ENCODE peak calls at places on chromosomes 13 and 19, in four cellular contexts. One of them, this sample, is unnamed.
A peak's percentile ranks its signal among the peaks of the same experiment; 100 is the strongest.

GRCh38 chr13:101917833-101918755 is 465.6 kb downstream of the ITGBL1 start:
- DNase-seq in GM12891: no peak
- DNase-seq in GM12878: no peak
- DNase-seq in K562: no peak
- DNase-seq in this sample: no peak

GRCh38 chr19:29978139-29978538 is 36.1 kb downstream of the URI1 start:
- DNase-seq in GM12878: no peak
- DNase-seq in GM12891: no peak
- DNase-seq in K562: no peak
- DNase-seq in this sample: no peak

GRCh38 chr19:47172666-47173455 is 42.2 kb downstream of the SAE1 start:
- DNase-seq in K562: no peak
- DNase-seq in GM12878: no peak
- DNase-seq in GM12891: no peak
- DNase-seq in this sample: no peak

GRCh38 chr13:100652510-100652909 is 22.1 kb downstream of the TMTC4 start:
- DNase-seq in GM12891: no peak
- DNase-seq in GM12878: no peak
- DNase-seq in K562: no peak
- DNase-seq in this sample: no peak

GRCh38 chr19:41552558-41552957 is 23.4 kb upstream of the CEACAM21 start:
- DNase-seq in GM12891: no peak
- DNase-seq in GM12878: peak; percentile 79
- DNase-seq in K562: no peak
- DNase-seq in this sample: no peak

GRCh38 chr19:3322199-3322978 is 44.0 kb upstream of the NFIC start:
- DNase-seq in K562: no peak
- DNase-seq in GM12878: no peak
- DNase-seq in GM12891: no peak
- DNase-seq in this sample: no peak

GRCh38 chr19:43715776-43716175 is at the start of gene IRGC:
- DNase-seq in GM12878: no peak
- DNase-seq in GM12891: no peak
- DNase-seq in K562: no peak
- DNase-seq in this sample: no peak

GRCh38 chr19:13974073-13974472 is 21.8 kb downstream of the DCAF15 start:
- DNase-seq in GM12878: no peak
- DNase-seq in GM12891: no peak
- DNase-seq in K562: peak; percentile 75
- DNase-seq in this sample: no peak

GRCh38 chr13:91747164-91747563 is 348.7 kb downstream of the GPC5 start:
- DNase-seq in K562: no peak
- DNase-seq in GM12891: no peak
- DNase-seq in GM12878: no peak
- DNase-seq in this sample: no peak

GRCh38 chr19:2811735-2812413 is 7.8 kb upstream of the ZNF554 start:
- DNase-seq in K562: no peak
- DNase-seq in GM12891: peak; percentile 20
- DNase-seq in GM12878: no peak
- DNase-seq in this sample: no peak

GRCh38 chr13:87779451-87779850 is 108.3 kb downstream of the SLITRK5 start:
- DNase-seq in GM12891: no peak
- DNase-seq in K562: no peak
- DNase-seq in GM12878: no peak
- DNase-seq in this sample: no peak

GRCh38 chr13:45695198-45695730 is 6.9 kb upstream of the CBY2 start:
- DNase-seq in K562: no peak
- DNase-seq in GM12878: peak; percentile 68
- DNase-seq in GM12891: no peak
- DNase-seq in this sample: peak; percentile 76

GRCh38 chr13:27283906-27284523 is 13.4 kb downstream of the RASL11A start:
- DNase-seq in GM12891: no peak
- DNase-seq in GM12878: no peak
- DNase-seq in K562: no peak
- DNase-seq in this sample: no peak

GRCh38 chr13:46184277-46184699 is 2.3 kb upstream of the LCP1 start:
- DNase-seq in K562: peak; percentile 49
- DNase-seq in GM12878: no peak
- DNase-seq in GM12891: no peak
- DNase-seq in this sample: peak; percentile 28

GRCh38 chr19:10812196-10812595 is 23.8 kb downstream of the TMED1 start:
- DNase-seq in GM12891: no peak
- DNase-seq in K562: peak; percentile 34
- DNase-seq in GM12878: no peak
- DNase-seq in this sample: no peak

GRCh38 chr19:20423381-20424207 is 142.0 kb downstream of the ZNF737 start:
- DNase-seq in K562: no peak
- DNase-seq in GM12891: no peak
- DNase-seq in GM12878: no peak
- DNase-seq in this sample: peak; percentile 18

GRCh38 chr13:73702419-73703071 is 431.7 kb downstream of the KLF12 start:
- DNase-seq in GM12878: peak; percentile 21
- DNase-seq in GM12891: no peak
- DNase-seq in K562: no peak
- DNase-seq in this sample: no peak

GRCh38 chr19:27745978-27746542 is 1466.9 kb downstream of the UQCRFS1 start:
- DNase-seq in K562: no peak
- DNase-seq in GM12891: no peak
- DNase-seq in GM12878: no peak
- DNase-seq in this sample: no peak

GRCh38 chr19:46303702-46304397 is 7.0 kb downstream of the HIF3A start:
- DNase-seq in GM12891: no peak
- DNase-seq in GM12878: no peak
- DNase-seq in K562: peak; percentile 90
- DNase-seq in this sample: no peak

GRCh38 chr19:17872251-17873001 is 681 bp downstream of the SLC5A5 start:
- DNase-seq in K562: no peak
- DNase-seq in GM12891: no peak
- DNase-seq in GM12878: no peak
- DNase-seq in this sample: no peak

GRCh38 chr13:103516009-103516795 is 450.0 kb upstream of the SLC10A2 start:
- DNase-seq in GM12878: no peak
- DNase-seq in GM12891: no peak
- DNase-seq in K562: no peak
- DNase-seq in this sample: no peak

GRCh38 chr13:110226051-110226562 is 80.8 kb downstream of the COL4A1 start:
- DNase-seq in GM12878: no peak
- DNase-seq in GM12891: no peak
- DNase-seq in K562: no peak
- DNase-seq in this sample: no peak

GRCh38 chr19:48715681-48716171 is 3.8 kb downstream of the MAMSTR start:
- DNase-seq in GM12891: no peak
- DNase-seq in GM12878: no peak
- DNase-seq in K562: no peak
- DNase-seq in this sample: no peak

GRCh38 chr13:72567566-72567965 is 159.9 kb downstream of the MZT1 start:
- DNase-seq in K562: no peak
- DNase-seq in GM12891: no peak
- DNase-seq in GM12878: no peak
- DNase-seq in this sample: no peak

GRCh38 chr13:101204270-101205011 is 211.9 kb downstream of the NALCN start:
- DNase-seq in GM12891: no peak
- DNase-seq in GM12878: no peak
- DNase-seq in K562: no peak
- DNase-seq in this sample: no peak

GRCh38 chr19:38360351-38360750 is 14.0 kb upstream of the PSMD8 start:
- DNase-seq in GM12891: no peak
- DNase-seq in K562: no peak
- DNase-seq in GM12878: no peak
- DNase-seq in this sample: no peak

GRCh38 chr13:99689955-99690354 is 188.7 kb downstream of the TM9SF2 start:
- DNase-seq in GM12878: no peak
- DNase-seq in K562: no peak
- DNase-seq in GM12891: no peak
- DNase-seq in this sample: no peak

GRCh38 chr13:85626603-85627002 is 172.6 kb downstream of the SLITRK6 start:
- DNase-seq in K562: no peak
- DNase-seq in GM12891: no peak
- DNase-seq in GM12878: no peak
- DNase-seq in this sample: no peak

GRCh38 chr19:10987621-10988297 is 26.9 kb downstream of the SMARCA4 start:
- DNase-seq in GM12891: no peak
- DNase-seq in K562: peak; percentile 11
- DNase-seq in GM12878: no peak
- DNase-seq in this sample: no peak

GRCh38 chr13:75294110-75294509 is 187.9 kb downstream of the TBC1D4 start:
- DNase-seq in GM12878: no peak
- DNase-seq in GM12891: no peak
- DNase-seq in K562: no peak
- DNase-seq in this sample: no peak

GRCh38 chr19:9309974-9310446 is 372 bp upstream of the ZNF699 start:
- DNase-seq in GM12891: no peak
- DNase-seq in GM12878: no peak
- DNase-seq in K562: peak; percentile 92
- DNase-seq in this sample: no peak
- TF ChIP-seq SPI1 in GM12891: no peak
- TF ChIP-seq SPI1 in GM12878: peak; percentile 12
- TF ChIP-seq SPI1 in K562: peak; percentile 70
- TF ChIP-seq SPI1 in this sample: peak; percentile 4

DNA sequence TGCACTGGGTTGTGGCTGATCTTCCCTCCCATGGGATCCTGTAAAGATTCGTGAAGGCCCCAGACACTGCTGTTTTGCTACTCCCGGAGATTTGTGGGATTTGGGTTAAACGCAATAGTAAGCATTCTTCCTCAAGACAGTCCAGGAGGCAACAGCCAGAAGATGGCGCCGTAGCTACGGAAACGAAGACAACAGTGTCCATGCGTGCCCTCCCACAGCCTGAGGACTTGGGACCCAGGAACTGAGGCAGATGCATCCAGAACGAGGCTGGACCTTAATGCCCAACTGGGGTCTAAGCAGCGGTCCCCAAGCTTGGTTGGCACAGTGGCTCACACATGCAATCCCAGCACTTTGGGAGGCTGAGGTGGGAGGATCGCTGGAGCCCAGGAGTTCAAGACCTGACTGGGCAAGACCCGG is 57.6 kb upstream of the ZNF507 start:
- DNase-seq in K562: peak; percentile 21
- DNase-seq in GM12878: no peak
- DNase-seq in GM12891: no peak
- DNase-seq in this sample: peak; percentile 3
- TF ChIP-seq SPI1 in K562: no peak
- TF ChIP-seq SPI1 in GM12878: no peak
- TF ChIP-seq SPI1 in GM12891: no peak
- TF ChIP-seq SPI1 in this sample: no peak

DNA sequence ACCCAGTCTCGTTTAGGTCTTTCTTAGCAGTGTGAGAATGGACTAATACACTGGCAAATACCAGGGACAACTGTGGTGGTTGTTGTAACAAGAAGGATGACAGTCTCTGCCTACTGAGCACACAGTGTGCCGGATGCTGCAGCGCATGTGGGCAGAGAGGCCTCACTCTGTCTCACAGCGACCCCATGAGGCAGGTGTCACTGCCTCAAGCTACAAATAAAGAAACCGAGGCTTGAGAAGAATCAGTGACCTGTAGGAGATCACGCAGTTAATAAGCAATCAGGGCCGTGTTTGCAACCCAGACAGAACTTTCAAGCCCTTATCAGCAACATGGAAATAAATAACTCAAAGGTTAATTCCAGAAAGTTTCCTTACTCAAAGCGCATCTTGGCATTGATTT is 40.5 kb upstream of the GAS6 start:
- DNase-seq in GM12878: no peak
- DNase-seq in GM12891: no peak
- DNase-seq in K562: no peak
- DNase-seq in this sample: no peak
- TF ChIP-seq SPI1 in GM12878: no peak
- TF ChIP-seq SPI1 in GM12891: no peak
- TF ChIP-seq SPI1 in K562: no peak
- TF ChIP-seq SPI1 in this sample: no peak

GRCh38 chr13:43758834-43759233 is 27.9 kb downstream of the ENOX1 start:
- DNase-seq in GM12891: peak; percentile 5
- DNase-seq in GM12878: peak; percentile 11
- DNase-seq in K562: no peak
- DNase-seq in this sample: no peak
- TF ChIP-seq SPI1 in GM12891: no peak
- TF ChIP-seq SPI1 in GM12878: no peak
- TF ChIP-seq SPI1 in K562: no peak
- TF ChIP-seq SPI1 in this sample: no peak

DNA sequence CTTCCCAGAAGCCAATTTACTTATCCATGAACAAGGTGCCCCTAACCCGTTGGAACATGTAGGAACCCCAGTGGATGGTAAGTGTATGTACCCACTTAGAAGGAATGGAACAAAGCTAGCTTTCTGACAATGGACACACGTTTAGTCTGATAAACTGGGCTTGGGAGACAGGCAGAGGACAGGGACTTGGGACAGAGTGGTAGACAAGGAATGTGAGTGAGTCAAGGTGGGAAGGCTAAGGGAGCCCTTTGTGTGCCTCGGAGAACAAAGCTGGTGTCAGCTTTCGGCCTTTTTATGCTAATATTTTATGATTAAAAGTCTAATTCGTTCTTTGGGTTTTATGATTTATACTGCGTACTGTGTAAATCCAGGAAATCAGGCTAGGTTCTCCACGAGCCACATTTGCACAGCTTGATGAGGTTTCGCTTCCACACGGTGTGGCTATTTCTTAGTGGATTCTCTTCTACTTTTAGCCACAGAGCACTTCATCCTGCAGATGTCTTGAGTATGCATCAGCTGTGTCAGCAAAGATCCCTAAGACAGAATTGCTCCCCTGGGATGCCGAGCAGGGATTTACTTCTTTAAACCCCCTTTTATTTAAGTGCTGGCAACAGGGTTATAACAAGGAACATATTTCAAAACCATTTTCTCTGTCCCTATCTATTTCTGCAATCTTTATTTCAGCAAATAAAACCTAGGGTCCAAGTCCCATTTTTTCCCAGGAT is 258.5 kb downstream of the DLEU7 start:
- DNase-seq in GM12891: no peak
- DNase-seq in GM12878: no peak
- DNase-seq in K562: no peak
- DNase-seq in this sample: no peak
- TF ChIP-seq SPI1 in GM12891: no peak
- TF ChIP-seq SPI1 in GM12878: no peak
- TF ChIP-seq SPI1 in K562: no peak
- TF ChIP-seq SPI1 in this sample: no peak